ENCODE peak calls at places on chromosomes 5 and 9, in nine cellular contexts. W is activated naive CD8-positive, alpha-beta T cell treated with anti-CD3 and anti-CD28 coated beads, Interleukin-2, amount 50 U/mL, for 16 hours; V is psoas muscle; J is mesendoderm; N is amniotic stem cell; D is hepatocyte; C is iris pigment epithelial cell; U is AG10803; P is T-helper 2 cell. A is an unnamed sample.

GRCh38 chr9:121750715-121751623 is 99.5 kb downstream of the DAB2IP start:
- DNase-seq in W (no peak), V (no peak), J (peak), N (no peak), D (no peak), C (no peak), U (no peak), P (no peak), A (no peak)

GRCh38 chr9:122402403-122403268 is 31.8 kb downstream of the PTGS1 start:
- DNase-seq in W (peak), V (no peak), J (no peak), N (peak), D (peak), C (peak), U (peak), P (no peak), A (no peak)

GRCh38 chr5:2131826-2132496 is 249.2 kb upstream of the IRX4 start:
- DNase-seq in W (no peak), V (no peak), J (no peak), N (no peak), D (no peak), C (no peak), U (no peak), P (no peak), A (no peak)

GRCh38 chr9:13719981-13720380 is 440.5 kb upstream of the MPDZ start:
- DNase-seq in W (no peak), V (no peak), J (no peak), N (peak), D (no peak), C (peak), U (peak), P (no peak), A (no peak)

GRCh38 chr9:127102176-127102575 is 20.3 kb downstream of the ANGPTL2 start:
- DNase-seq in W (no peak), V (no peak), J (no peak), N (no peak), D (no peak), C (no peak), U (peak), P (no peak), A (no peak)

GRCh38 chr5:88193896-88194295 is 74.7 kb downstream of the TMEM161B start:
- DNase-seq in W (no peak), V (no peak), J (no peak), N (no peak), D (no peak), C (peak), U (no peak), P (no peak), A (no peak)

GRCh38 chr5:34439601-34440000 is 216.5 kb upstream of the RAI14 start:
- DNase-seq in W (no peak), V (no peak), J (peak), N (no peak), D (no peak), C (no peak), U (no peak), P (no peak), A (no peak)

GRCh38 chr5:11174601-11175000 is 413.6 kb upstream of the DAP start:
- DNase-seq in W (no peak), V (no peak), J (no peak), N (no peak), D (no peak), C (no peak), U (no peak), P (no peak), A (no peak)

GRCh38 chr5:20331826-20332225 is 343.8 kb upstream of the CDH18 start:
- DNase-seq in W (no peak), V (no peak), J (no peak), N (no peak), D (no peak), C (no peak), U (no peak), P (no peak), A (no peak)

GRCh38 chr5:103780794-103781193 is 218.2 kb upstream of the NUDT12 start:
- DNase-seq in W (no peak), V (no peak), J (no peak), N (no peak), D (no peak), C (no peak), U (no peak), P (no peak), A (no peak)

GRCh38 chr9:21324040-21324439 is 11.2 kb downstream of the KLHL9 start:
- DNase-seq in W (no peak), V (no peak), J (no peak), N (no peak), D (no peak), C (no peak), U (no peak), P (no peak), A (no peak)

GRCh38 chr5:170070556-170071412 is 34.9 kb upstream of the FOXI1 start:
- DNase-seq in W (no peak), V (no peak), J (peak), N (peak), D (peak), C (peak), U (peak), P (no peak), A (no peak)

GRCh38 chr5:157956271-157956885 is 97.4 kb upstream of the CLINT1 start:
- DNase-seq in W (no peak), V (no peak), J (no peak), N (no peak), D (peak), C (no peak), U (no peak), P (no peak), A (no peak)